ENCODE peak calls at places on chromosomes 7 and 10, in six cellular contexts. N is K562, K is A673, B is A549, Y is DND-41, A is psoas muscle. G is an unnamed sample. For H3K4me1, the result is how much of the 10 kb centered on the place peaks cover.

GRCh38 chr10:47027812-47028260 is 116.6 kb downstream of the PTPN20 start:
- DNase-seq in B (no peak), N (no peak), Y (no peak), A (peak), K (no peak), G (no peak)

GRCh38 chr7:151705744-151706567 is 171.0 kb downstream of the PRKAG2 start:
- DNase-seq in B (peak), Y (peak), A (peak), K (peak), N (peak), G (peak)

GRCh38 chr7:8154290-8154689 is 107.7 kb downstream of the ICA1 start:
- DNase-seq in B (no peak), A (no peak), N (no peak), Y (no peak), K (no peak), G (no peak)

GRCh38 chr10:116274141-116274861 is 1.3 kb upstream of the GFRA1 start:
- DNase-seq in N (no peak), A (no peak), B (peak), K (no peak), Y (no peak), G (peak)

GRCh38 chr7:22301790-22302189 is 55.2 kb downstream of the RAPGEF5 start:
- DNase-seq in B (no peak), A (no peak), N (peak), Y (no peak), K (no peak), G (no peak)

GRCh38 chr10:90451283-90451682 is 406.6 kb downstream of the HTR7 start:
- DNase-seq in K (peak), B (no peak), A (no peak), N (no peak), Y (no peak), G (no peak)

GRCh38 chr10:55001422-55001821 is 200.4 kb upstream of the PCDH15 start:
- DNase-seq in Y (no peak), N (no peak), K (no peak), B (no peak), A (no peak), G (no peak)

GRCh38 chr7:41162612-41163011 is 540.3 kb downstream of the INHBA start:
- DNase-seq in K (no peak), A (no peak), B (no peak), N (no peak), Y (no peak), G (no peak)

GRCh38 chr10:97412891-97413304 is 11.8 kb upstream of the RRP12 start:
- DNase-seq in A (no peak), K (no peak), N (no peak), B (no peak), Y (no peak), G (no peak)

GRCh38 chr7:24965831-24966708 is 13.9 kb downstream of the OSBPL3 start:
- DNase-seq in A (no peak), Y (peak), B (no peak), K (no peak), N (peak), G (peak)

GRCh38 chr10:24382596-24382978 is 173.6 kb downstream of the KIAA1217 start:
- DNase-seq in A (no peak), Y (no peak), N (no peak), B (no peak), K (no peak), G (peak)

GRCh38 chr7:148242271-148242801 is 348.2 kb upstream of the C7orf33 start:
- DNase-seq in B (peak), A (no peak), K (peak), N (peak), Y (peak), G (peak)

GRCh38 chr7:34760271-34760670 is 102.3 kb downstream of the NPSR1 start:
- DNase-seq in N (no peak), A (no peak), Y (no peak), B (no peak), K (no peak), G (no peak)

GRCh38 chr7:117825132-117825531 is 48.1 kb downstream of the CTTNBP2 start:
- DNase-seq in K (no peak), N (no peak), B (no peak), Y (no peak), A (no peak), G (no peak)

GRCh38 chr7:28338041-28338440 is 74.3 kb upstream of the CREB5 start:
- DNase-seq in N (no peak), A (no peak), Y (no peak), K (no peak), B (no peak), G (no peak)

GRCh38 chr7:92973293-92973731 is 136.9 kb upstream of the CDK6 start:
- DNase-seq in K (no peak), N (no peak), B (no peak), Y (no peak), A (no peak), G (no peak)

GRCh38 chr7:73705551-73705920 is 13.9 kb downstream of the STX1A start:
- DNase-seq in Y (no peak), K (no peak), A (no peak), B (no peak), N (no peak), G (no peak)

GRCh38 chr7:50610521-50611277 is 45.5 kb upstream of the DDC start:
- DNase-seq in K (no peak), N (no peak), B (no peak), Y (peak), A (no peak), G (no peak)

GRCh38 chr10:132526676-132527075 is 10.9 kb upstream of the INPP5A start:
- DNase-seq in N (no peak), Y (no peak), K (no peak), B (no peak), A (peak), G (no peak)

GRCh38 chr10:75281980-75282379 is 46.2 kb upstream of the COMTD1 start:
- DNase-seq in N (no peak), Y (no peak), B (no peak), A (no peak), K (no peak), G (no peak)

GRCh38 chr10:115827650-115828049 is 445.4 kb downstream of the GFRA1 start:
- DNase-seq in K (no peak), B (no peak), Y (no peak), A (no peak), N (no peak), G (no peak)

GRCh38 chr7:139718859-139719258 is 58.9 kb downstream of the HIPK2 start:
- DNase-seq in B (no peak), N (no peak), K (no peak), A (no peak), Y (no peak), G (no peak)

GRCh38 chr7:5094641-5095040 is 49.0 kb downstream of the RBAK start:
- DNase-seq in Y (no peak), B (no peak), K (no peak), A (no peak), N (no peak), G (no peak)

GRCh38 chr10:62053860-62054259 is 152.4 kb downstream of the ARID5B start:
- DNase-seq in N (no peak), Y (no peak), B (no peak), K (no peak), A (no peak), G (no peak)

GRCh38 chr10:102393411-102394078 is 2.0 kb upstream of the NFKB2 start:
- DNase-seq in Y (no peak), B (no peak), A (no peak), N (no peak), K (no peak), G (no peak)

GRCh38 chr10:96263173-96263572 is 8.2 kb downstream of the BLNK start:
- DNase-seq in Y (no peak), B (no peak), N (no peak), A (no peak), K (no peak), G (no peak)

GRCh38 chr7:72249106-72249505 is 163.0 kb downstream of the CALN1 start:
- DNase-seq in N (no peak), B (no peak), K (no peak), Y (no peak), A (no peak), G (no peak)

GRCh38 chr7:7183061-7183832 is 903 bp downstream of the C1GALT1 start:
- DNase-seq in Y (no peak), B (peak), A (no peak), N (peak), K (peak), G (no peak)

GRCh38 chr7:150373049-150373801 is 4.6 kb downstream of the REPIN1 start:
- DNase-seq in A (no peak), B (no peak), K (no peak), N (peak), Y (peak), G (no peak)

GRCh38 chr10:44975487-44976331 is 2.9 kb downstream of the DEPP1 start:
- DNase-seq in Y (peak), N (peak), K (peak), B (no peak), A (no peak), G (peak)

GRCh38 chr7:79741684-79742083 is 288.2 kb upstream of the MAGI2 start:
- DNase-seq in N (no peak), K (no peak), B (no peak), Y (no peak), A (no peak), G (no peak)

GRCh38 chr7:517848-518629 is 1.6 kb downstream of the PDGFA start:
- DNase-seq in A (peak), B (peak), Y (peak), K (peak), N (peak), G (peak)

GRCh38 chr10:30709229-30709628 is 79.7 kb upstream of the LYZL2 start:
- DNase-seq in N (no peak), B (no peak), K (no peak), Y (no peak), A (no peak), G (no peak)
- H3K4me1 ChIP-seq in N (under half), B (under half), K (under half), Y (under half), A (under half), G (under half)

DNA sequence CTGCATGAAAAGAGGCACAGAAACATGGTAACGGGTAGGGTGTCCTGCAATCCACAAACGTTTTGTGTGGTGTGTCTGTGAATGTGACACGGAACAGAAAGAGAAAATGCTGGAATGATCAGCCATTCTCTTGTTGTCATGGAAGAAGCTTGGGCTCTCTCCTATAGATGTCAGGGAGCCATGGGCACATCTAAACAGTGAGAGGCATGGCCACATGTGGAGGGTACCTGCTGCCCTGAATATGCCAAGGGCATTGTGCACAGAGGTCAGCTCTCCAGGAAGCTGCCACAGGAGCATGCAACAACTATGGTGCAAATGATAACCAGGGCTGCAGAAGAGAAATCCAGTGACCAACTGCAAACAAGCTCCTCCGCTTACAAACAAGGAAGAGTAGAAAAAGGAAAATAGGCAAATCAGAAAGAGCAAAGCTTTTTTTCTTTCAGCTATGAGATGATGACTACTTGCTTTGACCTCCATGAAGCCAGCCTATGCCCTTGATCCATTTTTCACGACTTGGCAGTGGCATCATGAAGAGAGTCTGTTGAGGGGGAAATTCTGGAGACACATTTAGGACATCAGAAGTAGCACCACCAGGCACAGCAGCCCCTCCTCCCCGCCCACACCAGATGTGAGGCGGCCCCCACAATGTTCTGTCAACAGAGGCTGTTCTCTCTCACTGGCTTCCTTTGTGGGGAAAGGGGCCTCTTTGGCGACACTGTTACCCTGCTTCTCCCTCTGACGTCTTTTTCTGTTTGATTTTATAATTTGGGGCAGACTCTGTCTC is 4.8 kb upstream of the PDE1C start:
- DNase-seq in B (no peak), A (no peak), Y (no peak), N (no peak), K (no peak), G (no peak)
- H3K27ac ChIP-seq in B (no peak), A (no peak), Y (no peak), N (no peak), K (no peak), G (no peak)

GRCh38 chr7:98935811-98936210 is 57.5 kb downstream of the TRRAP start:
- DNase-seq in N (no peak), A (no peak), K (peak), Y (no peak), B (no peak), G (no peak)
- H3K4me1 ChIP-seq in N (under half), A (under half), K (under half), Y (under half), B (under half), G (under half)

DNA sequence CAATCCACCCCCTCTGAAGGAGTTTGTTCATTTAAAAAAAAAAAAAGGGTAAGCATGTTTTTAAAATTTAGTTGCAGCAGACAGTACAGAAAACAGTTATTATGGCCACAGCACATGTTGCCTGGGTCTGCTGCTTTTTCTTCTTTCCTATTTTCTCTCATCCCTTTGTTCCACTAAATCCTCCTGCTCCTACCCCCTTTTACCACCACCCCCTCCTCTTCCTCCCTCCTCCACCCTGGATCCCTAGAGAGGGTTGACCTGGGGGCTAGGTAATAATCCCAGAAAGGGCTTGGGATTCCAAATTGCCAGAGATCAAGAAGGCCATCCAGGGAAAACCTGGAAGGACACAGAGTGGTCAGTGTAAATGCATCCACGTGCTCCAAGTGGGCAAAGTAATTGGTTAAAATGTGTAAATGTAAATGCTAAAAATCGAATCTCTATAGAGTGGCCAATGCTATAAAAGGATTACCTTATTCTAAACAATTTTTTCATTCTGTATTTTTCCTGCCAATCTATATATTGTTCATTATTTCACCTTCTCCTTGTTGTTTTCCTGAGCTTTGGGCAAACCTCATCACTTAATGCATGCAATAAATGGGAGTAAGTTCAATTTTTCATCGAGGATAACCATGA is 89.0 kb upstream of the PIK3CG start:
- DNase-seq in N (no peak), K (no peak), B (no peak), Y (no peak), A (no peak), G (no peak)
- H3K27ac ChIP-seq in N (peak), K (no peak), B (peak), Y (no peak), A (no peak), G (no peak)

GRCh38 chr10:69464401-69464800 is 13.1 kb downstream of the TSPAN15 start:
- DNase-seq in B (no peak), N (no peak), K (no peak), A (no peak), Y (no peak), G (no peak)
- H3K4me1 ChIP-seq in B (half or more), N (under half), K (under half), A (half or more), Y (under half), G (under half)

GRCh38 chr7:155190608-155191536 is 106.8 kb upstream of the INSIG1 start:
- DNase-seq in B (peak), A (peak), Y (peak), N (peak), K (peak), G (no peak)

GRCh38 chr7:155187061-155187785 is 110.5 kb upstream of the INSIG1 start:
- DNase-seq in N (no peak), B (no peak), Y (no peak), K (no peak), A (no peak), G (no peak)

GRCh38 chr7:155189600-155189989 is 108.1 kb upstream of the INSIG1 start:
- DNase-seq in K (no peak), A (no peak), Y (no peak), B (no peak), N (no peak), G (no peak)

GRCh38 chr7:155188357-155188756 is 109.3 kb upstream of the INSIG1 start:
- DNase-seq in N (no peak), B (no peak), K (no peak), A (no peak), Y (peak), G (no peak)

DNA sequence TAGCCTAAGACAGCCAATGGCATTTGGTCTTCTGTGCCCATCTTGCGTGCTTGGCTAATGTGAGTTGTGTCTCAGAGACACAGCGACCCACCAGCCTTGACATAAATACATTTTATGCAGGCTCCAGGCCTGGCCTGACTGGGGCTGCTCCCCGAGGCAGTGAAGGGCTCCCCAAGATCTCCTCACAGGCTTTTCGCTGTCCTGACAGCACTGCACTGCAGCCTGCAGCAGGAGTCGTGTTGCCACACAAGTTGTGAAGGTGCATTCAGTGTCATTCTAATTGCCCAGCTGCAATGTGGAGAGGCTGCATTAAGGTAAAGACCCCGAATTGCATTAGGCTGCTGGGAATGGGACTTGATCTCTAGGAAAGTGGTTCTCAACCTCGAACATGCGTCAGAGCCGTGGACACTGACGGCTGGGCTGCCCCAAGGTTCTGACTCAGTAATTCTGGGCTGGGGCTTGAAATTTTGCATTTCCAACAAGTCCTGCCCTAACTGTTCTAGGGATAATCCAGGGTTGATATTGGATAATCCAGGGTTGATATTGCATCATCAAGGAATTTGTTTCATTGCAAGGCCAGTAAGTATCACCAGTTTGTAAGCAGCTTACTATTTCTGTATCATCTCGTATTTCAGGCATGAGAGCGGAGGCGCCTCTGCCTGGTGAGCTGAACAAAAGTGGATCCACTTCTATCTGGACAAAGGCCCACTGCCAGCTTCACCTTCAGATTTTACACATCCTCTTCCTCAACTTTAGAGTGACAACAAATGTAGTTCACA is 108.7 kb upstream of the INSIG1 start:
- DNase-seq in N (no peak), B (no peak), Y (no peak), A (no peak), K (no peak), G (no peak)
- H3K27ac ChIP-seq in N (no peak), B (no peak), Y (no peak), A (peak), K (no peak), G (no peak)

GRCh38 chr10:1422275-1422674 is 315.1 kb downstream of the ADARB2 start:
- DNase-seq in A (no peak), N (no peak), B (no peak), K (no peak), Y (no peak), G (no peak)

GRCh38 chr10:1424648-1425047 is 312.7 kb downstream of the ADARB2 start:
- DNase-seq in Y (peak), B (no peak), A (no peak), K (no peak), N (no peak), G (no peak)

GRCh38 chr10:1420663-1421362 is 316.5 kb downstream of the ADARB2 start:
- DNase-seq in A (peak), N (peak), Y (peak), B (peak), K (peak), G (peak)

GRCh38 chr10:1425886-1426285 is 311.4 kb downstream of the ADARB2 start:
- DNase-seq in Y (no peak), B (no peak), N (no peak), A (no peak), K (no peak), G (no peak)

DNA sequence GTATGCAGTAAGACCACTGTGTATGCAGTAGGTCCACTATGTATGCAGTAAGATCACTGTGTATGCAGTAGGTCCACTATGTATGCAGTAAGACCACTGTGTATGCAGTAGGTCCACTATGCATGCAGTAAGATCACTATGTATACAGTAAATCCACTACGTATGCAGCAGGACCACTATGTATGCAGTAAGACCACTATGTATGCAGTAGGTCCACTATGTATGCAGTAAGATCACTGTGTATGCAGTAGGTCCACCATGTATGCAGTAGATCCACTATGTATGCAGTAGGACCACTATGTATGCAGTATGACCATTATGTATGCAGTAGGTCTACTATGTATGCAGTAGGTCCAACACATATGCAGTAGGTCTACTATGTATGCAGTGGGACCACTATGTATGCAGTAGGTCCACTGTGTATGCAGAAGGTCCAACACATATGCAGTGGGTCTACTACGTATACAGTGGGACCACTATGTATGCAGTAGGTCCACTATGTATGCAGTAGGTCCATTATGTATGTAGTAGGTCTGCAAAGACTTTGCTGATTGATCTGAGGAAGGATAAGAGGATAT is 313.6 kb downstream of the ADARB2 start:
- DNase-seq in N (no peak), A (no peak), B (no peak), Y (no peak), K (no peak), G (no peak)
- H3K4me1 ChIP-seq in N (under half), A (under half), B (under half), Y (half or more), K (under half), G (under half)

GRCh38 chr10:50394832-50395231 is 143.5 kb upstream of the ASAH2 start:
- DNase-seq in B (no peak), N (no peak), A (no peak), Y (no peak), K (peak), G (no peak)
- H3K27ac ChIP-seq in B (peak), N (no peak), A (no peak), Y (no peak), K (no peak), G (no peak)

GRCh38 chr10:22701132-22701851 is 13.1 kb downstream of the PIP4K2A start:
- DNase-seq in Y (no peak), B (no peak), A (no peak), K (no peak), N (no peak), G (no peak)
- H3K4me1 ChIP-seq in Y (under half), B (under half), A (under half), K (under half), N (under half), G (under half)